ENCODE peak calls at places on chromosomes 4 and X, in nine cellular contexts. D, I, M, V, L, S, W, U and Q are unnamed samples.

GRCh38 chr4:143347495-143347894 is 10.8 kb downstream of the GAB1 start:
- DNase-seq in L (no peak), S (no peak), I (no peak), U (no peak), D (no peak), V (no peak), M (no peak), W (no peak), Q (peak; percentile 29)

GRCh38 chr4:169136330-169136729 is 126.3 kb upstream of the CBR4 start:
- DNase-seq in V (peak; percentile 20), D (no peak), W (no peak), I (no peak), U (no peak), M (no peak), S (no peak), L (no peak), Q (no peak)

GRCh38 chr4:154609532-154609931 is 2.9 kb downstream of the FGG start:
- DNase-seq in S (no peak), D (no peak), W (no peak), U (no peak), L (no peak), V (no peak), M (no peak), I (no peak), Q (no peak)

GRCh38 chr4:40662962-40663604 is 33.4 kb upstream of the RBM47 start:
- DNase-seq in W (peak; percentile 64), L (peak; percentile 41), V (no peak), S (no peak), D (peak; percentile 10), M (no peak), I (peak; percentile 92), U (no peak), Q (peak; percentile 89)

GRCh38 chr4:13240066-13240465 is 244.1 kb downstream of the RAB28 start:
- DNase-seq in D (no peak), W (peak; percentile 22), M (no peak), I (no peak), U (no peak), V (no peak), L (no peak), S (no peak), Q (peak; percentile 54)

GRCh38 chr4:98864560-98864959 is 64.4 kb downstream of the EIF4E start:
- DNase-seq in U (no peak), I (no peak), M (no peak), S (no peak), V (no peak), L (no peak), D (no peak), W (no peak), Q (peak; percentile 14)

GRCh38 chrX:65688403-65688881 is 21.0 kb downstream of the MSN start:
- DNase-seq in L (no peak), D (peak; percentile 21), S (no peak), U (no peak), W (peak; percentile 50), V (no peak), I (no peak), M (no peak), Q (peak; percentile 68)

GRCh38 chrX:118545510-118545909 is 49.9 kb downstream of the DOCK11 start:
- DNase-seq in I (no peak), V (no peak), U (no peak), M (no peak), S (no peak), D (no peak), L (no peak), W (peak; percentile 49), Q (no peak)

GRCh38 chrX:23790147-23790497 is 7.1 kb downstream of the SAT1 start:
- DNase-seq in I (no peak), V (no peak), D (no peak), M (no peak), W (no peak), U (no peak), S (no peak), L (no peak), Q (no peak)

GRCh38 chr4:8355864-8356565 is 84.5 kb downstream of the ACOX3 start:
- DNase-seq in V (peak; percentile 11), L (no peak), D (peak; percentile 35), W (peak; percentile 17), S (peak; percentile 29), M (no peak), I (no peak), U (no peak), Q (no peak)

GRCh38 chrX:112641449-112641848 is 38.3 kb downstream of the LHFPL1 start:
- DNase-seq in S (no peak), V (no peak), U (no peak), L (no peak), I (no peak), W (no peak), M (no peak), D (no peak), Q (no peak)

GRCh38 chrX:109187473-109188168 is 294.3 kb downstream of the GUCY2F start:
- DNase-seq in D (no peak), V (no peak), I (no peak), S (no peak), U (no peak), W (no peak), M (no peak), L (no peak), Q (no peak)

GRCh38 chr4:128630881-128631280 is 178.6 kb upstream of the JADE1 start:
- DNase-seq in S (no peak), I (no peak), M (no peak), L (no peak), V (no peak), D (no peak), U (no peak), W (no peak), Q (peak; percentile 8)

GRCh38 chr4:176013466-176014247 is 52.0 kb upstream of the WDR17 start:
- DNase-seq in M (no peak), I (no peak), W (no peak), U (no peak), S (no peak), V (no peak), L (no peak), D (no peak), Q (no peak)

GRCh38 chr4:107689912-107690587 is 30.0 kb downstream of the PAPSS1 start:
- DNase-seq in W (peak; percentile 83), M (no peak), D (peak; percentile 71), S (no peak), I (no peak), V (no peak), U (no peak), L (no peak), Q (peak; percentile 90)

GRCh38 chr4:7831330-7831729 is 108.3 kb downstream of the AFAP1 start:
- DNase-seq in M (no peak), I (no peak), L (no peak), S (no peak), V (peak; percentile 26), W (peak; percentile 76), U (no peak), D (peak; percentile 78), Q (no peak)

GRCh38 chrX:17801431-17801830 is 59.7 kb downstream of the RAI2 start:
- DNase-seq in M (no peak), L (no peak), D (no peak), I (no peak), V (no peak), S (no peak), W (no peak), U (no peak), Q (no peak)

GRCh38 chr4:7876096-7876993 is 63.3 kb downstream of the AFAP1 start:
- DNase-seq in W (peak; percentile 53), I (no peak), M (peak; percentile 13), V (no peak), S (no peak), D (peak; percentile 69), U (no peak), L (no peak), Q (peak; percentile 34)

GRCh38 chr4:14035076-14035475 is 407.6 kb upstream of the BOD1L1 start:
- DNase-seq in I (no peak), L (no peak), W (no peak), D (no peak), U (no peak), S (no peak), V (no peak), M (no peak), Q (no peak)

GRCh38 chr4:84491420-84491819 is 7.7 kb downstream of the NKX6-1 start:
- DNase-seq in M (no peak), W (no peak), L (no peak), I (no peak), U (no peak), S (no peak), V (no peak), D (no peak), Q (no peak)

GRCh38 chr4:120009731-120010130 is 56.9 kb downstream of the MAD2L1 start:
- DNase-seq in D (no peak), U (no peak), V (no peak), W (peak; percentile 71), M (no peak), L (no peak), S (no peak), I (no peak), Q (peak; percentile 38)

GRCh38 chr4:139853309-139853708 is 187.7 kb downstream of the MGST2 start:
- DNase-seq in U (no peak), L (no peak), S (no peak), D (no peak), I (no peak), W (no peak), M (no peak), V (no peak), Q (no peak)

GRCh38 chr4:95129708-95130343 is 372.1 kb downstream of the BMPR1B start:
- DNase-seq in U (no peak), W (peak; percentile 86), I (no peak), M (no peak), V (peak; percentile 74), S (peak; percentile 57), L (no peak), D (peak; percentile 89), Q (peak; percentile 99)

GRCh38 chr4:11605597-11605996 is 176.9 kb upstream of the HS3ST1 start:
- DNase-seq in V (no peak), W (no peak), I (no peak), M (no peak), D (peak; percentile 88), L (no peak), U (no peak), S (no peak), Q (peak; percentile 62)

GRCh38 chrX:65241059-65241721 is 264.9 kb upstream of the ZC4H2 start:
- DNase-seq in U (no peak), V (no peak), I (no peak), S (no peak), L (no peak), W (no peak), M (no peak), D (no peak), Q (no peak)

GRCh38 chr4:172868271-172868670 is 300.3 kb upstream of the GALNT7 start:
- DNase-seq in I (no peak), L (no peak), D (no peak), S (no peak), M (no peak), U (no peak), W (no peak), V (no peak), Q (no peak)

GRCh38 chr4:67721770-67722597 is 21.0 kb upstream of the UBA6 start:
- DNase-seq in S (no peak), W (peak; percentile 73), V (no peak), U (no peak), D (peak; percentile 18), I (no peak), M (no peak), L (no peak), Q (peak; percentile 87)

GRCh38 chr4:129239088-129239487 is 143.1 kb downstream of the C4orf33 start:
- DNase-seq in W (peak; percentile 13), S (peak; percentile 40), M (no peak), D (no peak), I (no peak), U (no peak), V (no peak), L (peak; percentile 12), Q (peak; percentile 59)

GRCh38 chr4:119040711-119041185 is 94.9 kb upstream of the MYOZ2 start:
- DNase-seq in I (no peak), D (no peak), U (no peak), M (no peak), V (no peak), L (no peak), S (no peak), W (peak; percentile 86), Q (peak; percentile 74)

GRCh38 chrX:114073926-114074325 is 510.0 kb upstream of the HTR2C start:
- DNase-seq in V (no peak), U (no peak), I (no peak), D (no peak), L (no peak), M (no peak), W (no peak), S (no peak), Q (no peak)

GRCh38 chr4:4425696-4426095 is 38.8 kb downstream of the NSG1 start:
- DNase-seq in D (no peak), L (no peak), M (no peak), U (no peak), V (peak; percentile 7), I (no peak), S (no peak), W (no peak), Q (no peak)